ENCODE peak calls at places on chromosomes 16 and 17, in eight cellular contexts. N, W, G, Y, S, P, A and U are unnamed samples.

GRCh38 chr17:65100316-65101140 is 36.6 kb upstream of the RGS9 start:
- DNase-seq in A (peak; percentile 84), Y (peak; percentile 89), W (peak; percentile 67), G (peak; percentile 76), N (peak; percentile 91), P (no peak), S (peak; percentile 88), U (peak; percentile 65)

GRCh38 chr17:62627219-62627903 is at the start of gene MRC2:
- DNase-seq in P (peak; percentile 69), S (peak; percentile 86), A (peak; percentile 76), N (peak; percentile 50), G (peak; percentile 58), W (peak; percentile 56), Y (peak; percentile 86), U (peak; percentile 42)

GRCh38 chr16:54140057-54140787 is 146.4 kb downstream of the IRX3 start:
- DNase-seq in G (no peak), S (no peak), P (no peak), W (no peak), Y (no peak), N (no peak), A (no peak), U (no peak)

GRCh38 chr16:47732806-47733150 is 271.6 kb downstream of the PHKB start:
- DNase-seq in P (no peak), Y (peak; percentile 69), W (peak; percentile 59), G (no peak), S (no peak), N (no peak), A (no peak), U (no peak)

GRCh38 chr16:12511308-12511707 is 292.4 kb downstream of the CPPED1 start:
- DNase-seq in Y (no peak), W (no peak), N (no peak), S (no peak), A (no peak), P (no peak), G (no peak), U (no peak)

GRCh38 chr16:74982303-74982702 is 2.6 kb downstream of the WDR59 start:
- DNase-seq in P (no peak), A (no peak), W (no peak), Y (no peak), G (no peak), S (no peak), N (no peak), U (no peak)

GRCh38 chr17:78412403-78412802 is 34.0 kb downstream of the PGS1 start:
- DNase-seq in W (no peak), Y (peak; percentile 49), N (no peak), S (no peak), G (no peak), P (no peak), A (peak; percentile 41), U (no peak)

GRCh38 chr17:80034977-80035686 is 540 bp downstream of the TBC1D16 start:
- DNase-seq in W (peak; percentile 35), S (peak; percentile 41), P (peak; percentile 29), A (peak; percentile 36), Y (peak; percentile 58), G (peak; percentile 46), N (peak; percentile 38), U (no peak)

GRCh38 chr17:2047590-2047989 is 5.8 kb downstream of the OVCA2 start:
- DNase-seq in W (no peak), A (no peak), P (no peak), G (no peak), Y (no peak), S (no peak), N (no peak), U (no peak)

GRCh38 chr17:35238817-35239216 is 4.1 kb upstream of the SLFN5 start:
- DNase-seq in A (no peak), P (peak; percentile 68), S (no peak), Y (peak; percentile 62), G (no peak), W (peak; percentile 43), N (no peak), U (no peak)

GRCh38 chr17:8670486-8670885 is 40.0 kb upstream of the MYH10 start:
- DNase-seq in N (no peak), G (no peak), P (no peak), S (no peak), Y (no peak), A (no peak), W (no peak), U (no peak)

GRCh38 chr17:81994593-81995462 is 17.4 kb downstream of the ASPSCR1 start:
- DNase-seq in S (peak; percentile 18), A (peak; percentile 8), P (no peak), G (no peak), N (no peak), Y (no peak), W (no peak), U (no peak)

GRCh38 chr17:72407336-72408121 is 286.7 kb downstream of the SOX9 start:
- DNase-seq in W (peak; percentile 92), P (peak; percentile 97), Y (peak; percentile 96), A (peak; percentile 60), N (peak; percentile 84), S (no peak), G (no peak), U (no peak)

GRCh38 chr17:75468311-75468754 is 11.9 kb downstream of the TMEM94 start:
- DNase-seq in A (peak; percentile 47), W (no peak), S (no peak), P (no peak), Y (no peak), N (no peak), G (no peak), U (no peak)

GRCh38 chr17:68089881-68090280 is 54.3 kb downstream of the KPNA2 start:
- DNase-seq in P (peak; percentile 41), N (peak; percentile 70), Y (no peak), W (no peak), S (no peak), G (no peak), A (no peak), U (no peak)